ENCODE peak calls at places on chromosomes 12 and 14, in six cellular contexts. One of them, this sample, is unnamed.

GRCh38 chr12:40820794-40821484 is 128.7 kb downstream of the CNTN1 start:
- DNase-seq in RPMI8226: no peak
- DNase-seq in activated T-cell treated with anti-CD3 and anti-CD28 coated beads, Interleukin-2, amount 50 U/mL, for 48 hours: no peak
- DNase-seq in C1 segment of cervical spinal cord: no peak
- DNase-seq in nucleus accumbens: no peak
- DNase-seq in COR-L47: peak; percentile 12
- DNase-seq in this sample: no peak

GRCh38 chr12:113214938-113215400 is 6.3 kb upstream of the TPCN1 start:
- DNase-seq in RPMI8226: peak; percentile 59
- DNase-seq in activated T-cell treated with anti-CD3 and anti-CD28 coated beads, Interleukin-2, amount 50 U/mL, for 48 hours: no peak
- DNase-seq in C1 segment of cervical spinal cord: peak; percentile 10
- DNase-seq in nucleus accumbens: no peak
- DNase-seq in COR-L47: no peak
- DNase-seq in this sample: no peak

GRCh38 chr14:28651148-28651547 is 115.4 kb upstream of the FOXG1 start:
- DNase-seq in RPMI8226: no peak
- DNase-seq in activated T-cell treated with anti-CD3 and anti-CD28 coated beads, Interleukin-2, amount 50 U/mL, for 48 hours: no peak
- DNase-seq in C1 segment of cervical spinal cord: no peak
- DNase-seq in nucleus accumbens: no peak
- DNase-seq in COR-L47: no peak
- DNase-seq in this sample: no peak

GRCh38 chr14:105709281-105710118 is 183.1 kb downstream of the TMEM121 start:
- DNase-seq in RPMI8226: peak; percentile 47
- DNase-seq in activated T-cell treated with anti-CD3 and anti-CD28 coated beads, Interleukin-2, amount 50 U/mL, for 48 hours: no peak
- DNase-seq in C1 segment of cervical spinal cord: no peak
- DNase-seq in nucleus accumbens: no peak
- DNase-seq in COR-L47: no peak
- DNase-seq in this sample: no peak

GRCh38 chr12:115542656-115543055 is 734.8 kb downstream of the MED13L start:
- DNase-seq in RPMI8226: no peak
- DNase-seq in activated T-cell treated with anti-CD3 and anti-CD28 coated beads, Interleukin-2, amount 50 U/mL, for 48 hours: no peak
- DNase-seq in C1 segment of cervical spinal cord: no peak
- DNase-seq in nucleus accumbens: no peak
- DNase-seq in COR-L47: no peak
- DNase-seq in this sample: peak; percentile 32

GRCh38 chr12:5650804-5651461 is 219.0 kb downstream of the NTF3 start:
- DNase-seq in RPMI8226: no peak
- DNase-seq in activated T-cell treated with anti-CD3 and anti-CD28 coated beads, Interleukin-2, amount 50 U/mL, for 48 hours: no peak
- DNase-seq in C1 segment of cervical spinal cord: no peak
- DNase-seq in nucleus accumbens: no peak
- DNase-seq in COR-L47: no peak
- DNase-seq in this sample: peak; percentile 95

GRCh38 chr14:51884086-51884927 is 23.9 kb downstream of the GNG2 start:
- DNase-seq in RPMI8226: no peak
- DNase-seq in activated T-cell treated with anti-CD3 and anti-CD28 coated beads, Interleukin-2, amount 50 U/mL, for 48 hours: no peak
- DNase-seq in C1 segment of cervical spinal cord: no peak
- DNase-seq in nucleus accumbens: no peak
- DNase-seq in COR-L47: no peak
- DNase-seq in this sample: no peak

GRCh38 chr12:71455028-71455737 is 15.6 kb downstream of the LGR5 start:
- DNase-seq in RPMI8226: no peak
- DNase-seq in activated T-cell treated with anti-CD3 and anti-CD28 coated beads, Interleukin-2, amount 50 U/mL, for 48 hours: no peak
- DNase-seq in C1 segment of cervical spinal cord: no peak
- DNase-seq in nucleus accumbens: no peak
- DNase-seq in COR-L47: peak; percentile 94
- DNase-seq in this sample: peak; percentile 93

GRCh38 chr12:40325349-40325960 is 100.7 kb downstream of the LRRK2 start:
- DNase-seq in RPMI8226: peak; percentile 28
- DNase-seq in activated T-cell treated with anti-CD3 and anti-CD28 coated beads, Interleukin-2, amount 50 U/mL, for 48 hours: no peak
- DNase-seq in C1 segment of cervical spinal cord: no peak
- DNase-seq in nucleus accumbens: no peak
- DNase-seq in COR-L47: peak; percentile 64
- DNase-seq in this sample: peak; percentile 83

GRCh38 chr14:101955695-101956161 is 8.6 kb upstream of the DYNC1H1 start:
- DNase-seq in RPMI8226: no peak
- DNase-seq in activated T-cell treated with anti-CD3 and anti-CD28 coated beads, Interleukin-2, amount 50 U/mL, for 48 hours: no peak
- DNase-seq in C1 segment of cervical spinal cord: no peak
- DNase-seq in nucleus accumbens: no peak
- DNase-seq in COR-L47: no peak
- DNase-seq in this sample: no peak

GRCh38 chr12:88448337-88448944 is 131.8 kb downstream of the KITLG start:
- DNase-seq in RPMI8226: no peak
- DNase-seq in activated T-cell treated with anti-CD3 and anti-CD28 coated beads, Interleukin-2, amount 50 U/mL, for 48 hours: no peak
- DNase-seq in C1 segment of cervical spinal cord: no peak
- DNase-seq in nucleus accumbens: no peak
- DNase-seq in COR-L47: peak; percentile 91
- DNase-seq in this sample: peak; percentile 97

GRCh38 chr12:21699851-21700250 is 42.2 kb upstream of the LDHB start:
- DNase-seq in RPMI8226: no peak
- DNase-seq in activated T-cell treated with anti-CD3 and anti-CD28 coated beads, Interleukin-2, amount 50 U/mL, for 48 hours: no peak
- DNase-seq in C1 segment of cervical spinal cord: no peak
- DNase-seq in nucleus accumbens: no peak
- DNase-seq in COR-L47: no peak
- DNase-seq in this sample: no peak

GRCh38 chr12:59182191-59182590 is 261.9 kb upstream of the LRIG3 start:
- DNase-seq in RPMI8226: no peak
- DNase-seq in activated T-cell treated with anti-CD3 and anti-CD28 coated beads, Interleukin-2, amount 50 U/mL, for 48 hours: peak; percentile 27
- DNase-seq in C1 segment of cervical spinal cord: no peak
- DNase-seq in nucleus accumbens: no peak
- DNase-seq in COR-L47: no peak
- DNase-seq in this sample: no peak

GRCh38 chr12:132475304-132476037 is 14.5 kb upstream of the FBRSL1 start:
- DNase-seq in RPMI8226: no peak
- DNase-seq in activated T-cell treated with anti-CD3 and anti-CD28 coated beads, Interleukin-2, amount 50 U/mL, for 48 hours: peak; percentile 44
- DNase-seq in C1 segment of cervical spinal cord: no peak
- DNase-seq in nucleus accumbens: no peak
- DNase-seq in COR-L47: no peak
- DNase-seq in this sample: peak; percentile 69

GRCh38 chr12:3557136-3557697 is 66.2 kb downstream of the PRMT8 start:
- DNase-seq in RPMI8226: no peak
- DNase-seq in activated T-cell treated with anti-CD3 and anti-CD28 coated beads, Interleukin-2, amount 50 U/mL, for 48 hours: no peak
- DNase-seq in C1 segment of cervical spinal cord: no peak
- DNase-seq in nucleus accumbens: no peak
- DNase-seq in COR-L47: no peak
- DNase-seq in this sample: no peak

GRCh38 chr14:66944872-66945271 is 244.4 kb upstream of the GARIN2 start:
- DNase-seq in RPMI8226: peak; percentile 17
- DNase-seq in activated T-cell treated with anti-CD3 and anti-CD28 coated beads, Interleukin-2, amount 50 U/mL, for 48 hours: no peak
- DNase-seq in C1 segment of cervical spinal cord: no peak
- DNase-seq in nucleus accumbens: no peak
- DNase-seq in COR-L47: no peak
- DNase-seq in this sample: no peak

GRCh38 chr14:33186656-33187055 is 248.0 kb downstream of the NPAS3 start:
- DNase-seq in RPMI8226: no peak
- DNase-seq in activated T-cell treated with anti-CD3 and anti-CD28 coated beads, Interleukin-2, amount 50 U/mL, for 48 hours: no peak
- DNase-seq in C1 segment of cervical spinal cord: no peak
- DNase-seq in nucleus accumbens: no peak
- DNase-seq in COR-L47: no peak
- DNase-seq in this sample: no peak

GRCh38 chr14:69648480-69649414 is 37.4 kb downstream of the SUSD6 start:
- DNase-seq in RPMI8226: no peak
- DNase-seq in activated T-cell treated with anti-CD3 and anti-CD28 coated beads, Interleukin-2, amount 50 U/mL, for 48 hours: no peak
- DNase-seq in C1 segment of cervical spinal cord: no peak
- DNase-seq in nucleus accumbens: no peak
- DNase-seq in COR-L47: no peak
- DNase-seq in this sample: peak; percentile 62

This sample was measured in NCI-H345.